ENCODE peak calls at places on chromosomes 3 and 15, in five cellular contexts. L, B, J, O and E are unnamed samples.

GRCh38 chr3:11452988-11453847 is 181.0 kb downstream of the ATG7 start:
- DNase-seq in L (no peak), O (peak), B (peak), J (no peak), E (peak)

GRCh38 chr3:124201786-124202185 is 209.9 kb upstream of the ROPN1 start:
- DNase-seq in J (no peak), B (no peak), L (no peak), O (no peak), E (no peak)

GRCh38 chr15:63497642-63498100 is 6.7 kb upstream of the USP3 start:
- DNase-seq in B (no peak), L (peak), O (no peak), J (no peak), E (no peak)

GRCh38 chr3:25820372-25820771 is 30.5 kb downstream of the OXSM start:
- DNase-seq in O (peak), J (no peak), L (no peak), B (no peak), E (no peak)

GRCh38 chr15:62365795-62366442 is 200.8 kb upstream of the C2CD4B start:
- DNase-seq in J (no peak), B (no peak), L (no peak), O (no peak), E (no peak)

GRCh38 chr3:10775828-10776227 is 40.2 kb upstream of the SLC6A11 start:
- DNase-seq in O (no peak), B (no peak), J (no peak), L (no peak), E (no peak)

GRCh38 chr3:89606151-89606550 is 498.7 kb downstream of the EPHA3 start:
- DNase-seq in O (no peak), B (no peak), J (no peak), L (no peak), E (no peak)

GRCh38 chr3:112115806-112116383 is 17.2 kb downstream of the GCSAM start:
- DNase-seq in J (no peak), L (no peak), O (no peak), B (no peak), E (no peak)

GRCh38 chr3:40120816-40121215 is 188.7 kb upstream of the EIF1B start:
- DNase-seq in L (no peak), O (no peak), B (no peak), J (no peak), E (no peak)

GRCh38 chr3:136909187-136909586 is 47.2 kb downstream of the NCK1 start:
- DNase-seq in O (no peak), J (no peak), B (no peak), L (no peak), E (no peak)

GRCh38 chr15:38260077-38260476 is 7.4 kb downstream of the SPRED1 start:
- DNase-seq in J (no peak), O (no peak), B (no peak), L (no peak), E (no peak)

GRCh38 chr15:43249236-43249635 is 17.5 kb downstream of the TGM5 start:
- DNase-seq in J (no peak), L (no peak), B (no peak), O (no peak), E (no peak)

GRCh38 chr15:68204776-68205557 is at the start of gene CALML4:
- DNase-seq in B (no peak), L (no peak), J (no peak), O (peak), E (no peak)

GRCh38 chr3:63353383-63353782 is 75.3 kb downstream of the SYNPR start:
- DNase-seq in O (no peak), B (no peak), J (no peak), L (no peak), E (no peak)

GRCh38 chr3:129616291-129616690 is 9.8 kb upstream of the PLXND1 start:
- DNase-seq in O (no peak), B (no peak), L (no peak), J (no peak), E (no peak)

GRCh38 chr3:129618186-129618820 is 11.8 kb upstream of the PLXND1 start:
- DNase-seq in B (no peak), O (no peak), J (no peak), L (no peak), E (no peak)

GRCh38 chr3:129616713-129617112 is 10.2 kb upstream of the PLXND1 start:
- DNase-seq in L (no peak), J (no peak), O (no peak), B (no peak), E (no peak)

GRCh38 chr3:129618901-129619671 is 12.6 kb upstream of the PLXND1 start:
- DNase-seq in O (peak), J (no peak), B (no peak), L (no peak), E (no peak)

DNA sequence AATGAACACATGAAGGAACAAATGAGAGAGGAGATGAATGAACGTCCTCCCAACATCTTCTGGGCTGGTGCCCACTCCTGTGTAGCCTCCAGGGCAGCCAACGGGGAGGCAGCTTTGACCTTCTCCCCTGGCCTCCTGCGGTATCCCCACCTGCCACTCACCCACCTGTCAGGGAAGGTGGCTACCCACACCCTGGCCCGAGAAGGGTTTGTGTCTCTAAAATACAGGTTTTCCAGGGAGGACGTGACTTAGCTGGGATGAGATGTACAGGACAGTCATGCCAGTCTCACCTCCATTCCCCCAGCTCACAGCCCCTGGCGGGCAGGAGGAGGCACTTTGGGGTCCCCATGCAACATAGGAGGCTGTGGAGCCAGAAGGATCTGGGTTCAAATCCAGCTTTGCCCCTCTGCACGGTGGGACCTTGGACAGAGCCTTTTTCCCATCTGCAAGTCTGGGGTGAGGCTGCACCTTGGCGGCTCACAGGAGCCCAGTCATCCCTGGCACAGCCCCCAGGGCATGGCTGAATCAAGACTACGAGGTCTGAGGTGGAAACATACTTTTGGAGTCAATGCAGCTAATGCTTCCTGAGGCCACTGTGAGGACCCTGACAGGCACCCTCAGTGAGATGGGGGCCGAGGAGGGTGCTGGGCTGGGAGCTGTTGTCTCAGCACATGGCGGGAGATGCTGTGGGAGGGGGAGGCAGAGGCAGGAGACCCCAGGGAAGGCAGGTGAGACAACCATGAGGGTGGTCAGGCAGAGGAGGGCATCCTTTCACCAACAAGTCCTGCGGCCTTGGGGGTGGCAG is 11.1 kb upstream of the PLXND1 start:
- DNase-seq in B (no peak), L (no peak), O (no peak), J (no peak), E (no peak)
- TF ChIP-seq CTCF in B (no peak), L (no peak), O (no peak), J (no peak), E (no peak)

DNA sequence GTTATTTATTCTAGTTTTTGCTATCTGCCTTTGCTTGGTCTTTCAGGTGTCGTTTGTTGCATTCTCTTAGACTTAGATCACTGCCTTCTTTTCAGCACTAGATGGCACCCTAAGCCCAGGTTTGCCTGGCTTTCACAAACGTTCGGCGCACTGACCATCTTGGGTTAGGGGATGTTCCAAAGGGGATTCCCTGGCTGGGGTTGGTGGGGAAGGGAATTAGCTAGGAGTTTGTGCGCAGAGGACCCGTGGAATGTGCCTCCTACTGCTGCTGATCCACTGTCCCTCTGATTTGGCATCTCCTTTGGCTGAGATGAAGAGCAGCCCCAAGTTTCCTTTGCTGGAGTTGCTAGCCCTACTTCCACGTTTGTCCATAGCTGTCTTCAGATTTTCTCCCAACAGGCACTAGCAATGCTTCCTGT is 33.9 kb downstream of the PFN2 start:
- DNase-seq in O (peak), L (peak), B (no peak), J (peak), E (no peak)
- TF ChIP-seq CTCF in O (peak), L (peak), B (peak), J (peak), E (peak)

GRCh38 chr15:99424978-99425665 is 140.7 kb upstream of the MEF2A start:
- DNase-seq in J (no peak), B (peak), O (peak), L (peak), E (no peak)

GRCh38 chr15:99427210-99427609 is 138.6 kb upstream of the MEF2A start:
- DNase-seq in J (no peak), B (no peak), L (no peak), O (no peak), E (no peak)

GRCh38 chr15:99424131-99424571 is 141.6 kb upstream of the MEF2A start:
- DNase-seq in L (no peak), O (no peak), J (no peak), B (no peak), E (no peak)

GRCh38 chr15:99426431-99427105 is 139.2 kb upstream of the MEF2A start:
- DNase-seq in B (no peak), O (no peak), J (no peak), L (no peak), E (no peak)

GRCh38 chr15:99425666-99426301 is 140.0 kb upstream of the MEF2A start:
- DNase-seq in J (no peak), L (no peak), O (peak), B (no peak), E (no peak)
- TF ChIP-seq CTCF in J (no peak), L (no peak), O (no peak), B (no peak), E (no peak)

GRCh38 chr3:151008699-151009098 is 36.2 kb upstream of the CLRN1 start:
- DNase-seq in J (peak), B (no peak), O (peak), L (no peak), E (no peak)
- TF ChIP-seq CTCF in J (peak), B (no peak), O (no peak), L (no peak), E (peak)

GRCh38 chr3:16427309-16427965 is 86.1 kb downstream of the RFTN1 start:
- DNase-seq in O (no peak), J (no peak), B (no peak), L (no peak), E (no peak)
- TF ChIP-seq CTCF in O (no peak), J (no peak), B (no peak), L (no peak), E (no peak)

GRCh38 chr15:79432345-79433311 is 492 bp downstream of the MINAR1 start:
- DNase-seq in L (no peak), B (no peak), J (no peak), O (no peak), E (no peak)

GRCh38 chr15:79430901-79431635 is 1.1 kb upstream of the MINAR1 start:
- DNase-seq in J (no peak), O (peak), B (no peak), L (no peak), E (no peak)

GRCh38 chr15:79433610-79434009 is 1.5 kb downstream of the MINAR1 start:
- DNase-seq in O (no peak), L (no peak), J (peak), B (no peak), E (no peak)

GRCh38 chr15:79434361-79434760 is 2.2 kb downstream of the MINAR1 start:
- DNase-seq in J (no peak), O (no peak), L (no peak), B (no peak), E (no peak)

DNA sequence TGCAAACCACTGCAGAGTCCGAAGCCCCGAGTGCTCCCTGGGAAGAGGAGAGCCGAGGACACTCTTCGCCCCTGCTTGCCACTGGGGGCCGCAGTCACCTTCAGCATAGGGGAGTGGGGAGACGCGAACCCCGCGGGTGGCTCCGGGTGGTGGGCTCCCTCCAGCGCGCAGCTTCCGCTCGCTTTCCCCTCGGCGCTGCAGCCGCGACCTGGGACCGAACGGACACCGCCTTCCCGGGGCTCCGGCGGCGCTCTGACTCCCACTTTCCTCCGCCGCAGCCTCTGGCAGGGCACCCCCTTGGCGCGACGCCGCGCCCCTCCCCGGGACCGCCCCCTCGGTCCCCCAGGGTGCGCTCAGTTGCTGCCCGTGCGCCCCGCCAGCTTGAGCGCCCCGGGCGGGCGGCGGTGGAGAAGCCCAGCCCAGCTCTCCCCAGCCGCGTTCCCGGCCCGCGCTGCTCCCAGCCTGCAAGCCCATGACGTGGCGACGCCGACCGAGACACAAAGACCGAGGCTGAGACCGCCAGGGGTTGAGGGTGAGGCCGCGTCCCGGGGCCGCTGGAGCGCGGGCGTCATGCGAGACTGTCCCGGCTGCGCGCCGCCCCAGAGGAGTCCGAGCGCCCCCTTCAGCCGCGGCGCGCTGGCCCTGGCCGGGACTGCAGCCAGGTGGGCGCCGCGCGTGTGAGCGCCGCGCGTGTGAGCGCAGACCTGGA is at the start of gene MINAR1:
- DNase-seq in B (no peak), J (peak), L (no peak), O (peak), E (peak)
- TF ChIP-seq CTCF in B (no peak), J (peak), L (no peak), O (peak), E (no peak)

GRCh38 chr3:51388286-51389029 is 2.6 kb upstream of the RBM15B start:
- DNase-seq in B (no peak), O (no peak), L (peak), J (no peak), E (no peak)
- TF ChIP-seq CTCF in B (no peak), O (no peak), L (no peak), J (no peak), E (no peak)

GRCh38 chr3:43217633-43218032 is 68.7 kb upstream of the SNRK start:
- DNase-seq in L (no peak), J (no peak), O (no peak), B (no peak), E (no peak)

GRCh38 chr3:43214616-43215015 is 71.7 kb upstream of the SNRK start:
- DNase-seq in J (no peak), L (no peak), B (no peak), O (no peak), E (no peak)

GRCh38 chr3:43217206-43217605 is 69.1 kb upstream of the SNRK start:
- DNase-seq in L (no peak), B (no peak), O (no peak), J (no peak), E (no peak)

GRCh38 chr3:43215138-43215537 is 71.2 kb upstream of the SNRK start:
- DNase-seq in O (no peak), L (no peak), B (no peak), J (no peak), E (no peak)

DNA sequence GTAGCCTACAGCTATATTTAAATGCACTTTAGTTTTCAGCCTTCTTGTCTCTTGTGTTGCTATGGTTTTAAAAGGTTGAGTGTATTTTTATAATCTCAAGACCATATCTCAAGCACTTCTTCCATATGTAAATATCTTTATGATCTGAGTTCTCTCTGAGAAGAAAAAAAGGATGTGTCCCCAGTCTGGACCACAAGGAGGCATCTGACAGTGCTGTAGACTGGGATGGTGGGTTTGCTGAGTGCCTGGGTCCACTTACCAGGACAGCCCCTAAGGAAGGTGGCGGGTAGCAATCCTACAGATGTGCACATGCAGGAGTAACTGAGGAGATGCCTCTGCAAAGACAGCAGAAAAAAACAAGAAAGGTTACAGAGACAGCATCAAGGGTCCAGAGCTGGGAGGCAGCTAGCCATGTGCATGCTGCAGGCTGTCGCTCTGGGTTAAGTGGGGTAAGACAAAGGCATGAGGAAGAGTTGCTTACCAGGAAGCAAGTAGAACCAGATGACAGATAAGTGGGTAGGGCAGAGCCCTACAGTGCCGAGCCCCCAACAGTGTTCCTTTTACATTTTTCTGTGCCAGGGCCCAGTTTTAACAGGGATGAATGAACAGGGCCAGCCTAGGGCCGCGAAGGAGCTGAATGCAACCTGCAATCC is 70.5 kb upstream of the SNRK start:
- DNase-seq in J (peak), O (no peak), L (no peak), B (no peak), E (no peak)
- TF ChIP-seq CTCF in J (no peak), O (no peak), L (peak), B (no peak), E (no peak)

GRCh38 chr15:99057697-99058420 is 47.0 kb upstream of the SYNM start:
- DNase-seq in J (no peak), B (no peak), L (no peak), O (peak), E (no peak)

GRCh38 chr15:99059010-99059981 is 45.6 kb upstream of the SYNM start:
- DNase-seq in B (peak), J (peak), L (peak), O (peak), E (peak)

GRCh38 chr15:99058421-99058870 is 46.4 kb upstream of the SYNM start:
- DNase-seq in J (peak), L (no peak), O (no peak), B (no peak), E (peak)

GRCh38 chr15:99057020-99057419 is 47.9 kb upstream of the SYNM start:
- DNase-seq in O (no peak), J (no peak), L (no peak), B (no peak), E (no peak)

DNA sequence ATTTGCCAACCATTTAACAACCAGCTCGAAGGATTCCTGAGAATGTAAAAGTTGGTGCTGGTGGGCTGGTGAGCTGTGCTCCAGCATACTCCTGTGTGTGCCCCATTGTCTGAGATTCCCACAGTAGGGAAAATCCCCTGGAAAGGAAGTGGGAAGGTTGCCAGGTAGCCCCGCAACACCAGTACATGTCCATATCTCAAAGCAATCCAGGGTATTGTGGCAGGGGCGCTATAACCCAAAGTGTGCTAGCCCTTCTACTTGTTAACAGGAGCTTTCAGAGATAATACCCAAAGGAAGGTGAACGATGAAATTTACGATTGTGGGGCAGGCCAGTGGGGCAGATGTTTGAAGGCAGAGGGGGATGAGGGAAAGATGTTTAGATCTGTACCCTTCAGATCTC is 42.7 kb upstream of the SYNM start:
- DNase-seq in J (no peak), B (no peak), L (no peak), O (no peak), E (no peak)
- TF ChIP-seq CTCF in J (no peak), B (no peak), L (no peak), O (no peak), E (no peak)